ENCODE peak calls at places on chromosomes 7 and 10, in seven cellular contexts. A is thyroid gland, G is sigmoid colon, C is testis, N is IMR-90, L is HepG2, I is A549. D is an unnamed sample.

GRCh38 chr7:158672975-158673374 is 31.6 kb downstream of the NCAPG2 start:
- DNase-seq in A (no peak), G (no peak), C (no peak), N (peak; percentile 62), L (no peak), I (peak; percentile 66), D (no peak)

GRCh38 chr7:47819054-47819920 is 129.0 kb downstream of the PKD1L1 start:
- DNase-seq in A (peak; percentile 86), G (peak; percentile 82), C (peak; percentile 86), N (peak; percentile 82), L (peak; percentile 70), I (peak; percentile 82), D (peak; percentile 93)

GRCh38 chr7:140342732-140343514 is 55.4 kb downstream of the SLC37A3 start:
- DNase-seq in A (no peak), G (peak; percentile 69), C (peak; percentile 50), N (peak; percentile 63), L (peak; percentile 29), I (peak; percentile 42), D (peak; percentile 47)

GRCh38 chr10:8393531-8393930 is 339.0 kb downstream of the GATA3 start:
- DNase-seq in A (no peak), G (no peak), C (no peak), N (no peak), L (no peak), I (no peak), D (no peak)

GRCh38 chr7:27192546-27193334 is 7.2 kb downstream of the HOXA13 start:
- DNase-seq in A (no peak), G (peak; percentile 86), C (no peak), N (no peak), L (no peak), I (no peak), D (peak; percentile 48)

GRCh38 chr7:104926905-104927454 is 87.0 kb upstream of the KMT2E start:
- DNase-seq in A (peak; percentile 61), G (no peak), C (no peak), N (no peak), L (no peak), I (no peak), D (no peak)

GRCh38 chr7:129952164-129952652 is 552 bp downstream of the UBE2H start:
- DNase-seq in A (peak; percentile 69), G (peak; percentile 71), C (peak; percentile 61), N (no peak), L (no peak), I (peak; percentile 51), D (peak; percentile 61)

GRCh38 chr7:106947244-106947728 is 82.2 kb downstream of the PIK3CG start:
- DNase-seq in A (peak; percentile 45), G (no peak), C (peak; percentile 85), N (peak; percentile 83), L (peak; percentile 35), I (peak; percentile 73), D (peak; percentile 68)

GRCh38 chr7:151392426-151392825 is 17.4 kb downstream of the WDR86 start:
- DNase-seq in A (no peak), G (peak; percentile 46), C (no peak), N (no peak), L (no peak), I (no peak), D (no peak)

GRCh38 chr10:116769791-116770190 is 27.4 kb upstream of the HSPA12A start:
- DNase-seq in A (no peak), G (peak; percentile 59), C (no peak), N (peak; percentile 80), L (peak; percentile 32), I (no peak), D (peak; percentile 94)

GRCh38 chr10:29862926-29863614 is 196.3 kb downstream of the JCAD start:
- DNase-seq in A (peak; percentile 69), G (no peak), C (no peak), N (peak; percentile 80), L (no peak), I (peak; percentile 16), D (no peak)

GRCh38 chr7:105656922-105657521 is 75.7 kb upstream of the EFCAB10 start:
- DNase-seq in A (peak; percentile 54), G (peak; percentile 63), C (peak; percentile 76), N (no peak), L (no peak), I (peak; percentile 58), D (peak; percentile 71)

GRCh38 chr10:97713828-97714400 is 384 bp downstream of the MARVELD1 start:
- DNase-seq in A (peak; percentile 78), G (peak; percentile 88), C (peak; percentile 83), N (peak; percentile 74), L (no peak), I (peak; percentile 88), D (peak; percentile 77)

GRCh38 chr10:121975295-121976086 is 474 bp upstream of the NSMCE4A start:
- DNase-seq in A (no peak), G (no peak), C (no peak), N (no peak), L (no peak), I (no peak), D (no peak)

GRCh38 chr7:71320916-71321315 is 189.0 kb downstream of the GALNT17 start:
- DNase-seq in A (no peak), G (no peak), C (no peak), N (no peak), L (no peak), I (no peak), D (no peak)

GRCh38 chr10:114663631-114664030 is 5.6 kb upstream of the ABLIM1 start:
- DNase-seq in A (peak; percentile 70), G (no peak), C (no peak), N (no peak), L (no peak), I (no peak), D (no peak)

GRCh38 chr7:33534830-33535229 is 370.5 kb upstream of the BMPER start:
- DNase-seq in A (no peak), G (no peak), C (no peak), N (peak; percentile 67), L (no peak), I (no peak), D (no peak)

GRCh38 chr10:21524526-21525366 is 736 bp downstream of the SKIDA1 start:
- DNase-seq in A (peak; percentile 29), G (no peak), C (no peak), N (peak; percentile 67), L (peak; percentile 61), I (peak; percentile 53), D (no peak)

DNA sequence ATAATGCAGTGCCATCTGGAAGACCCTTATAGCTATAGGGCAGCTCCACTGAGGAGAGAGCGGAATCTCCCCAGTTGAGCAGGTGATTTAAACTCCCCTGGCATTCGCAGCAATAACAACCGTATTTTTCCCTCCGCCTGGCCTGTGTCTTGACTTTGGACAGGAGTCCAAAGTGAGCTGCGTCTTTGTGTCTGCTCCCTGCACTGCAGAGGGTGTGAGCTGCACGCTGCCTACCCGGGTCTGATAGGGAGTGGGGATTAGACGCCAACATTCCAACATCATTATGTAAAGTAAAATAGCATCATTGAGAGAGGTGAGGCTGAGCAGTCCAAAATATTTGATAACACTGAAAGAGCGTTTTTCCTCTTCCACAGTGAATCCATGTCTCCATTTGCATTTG is 68.5 kb downstream of the CELF2 start:
- DNase-seq in A (no peak), G (peak; percentile 80), C (no peak), N (no peak), L (no peak), I (no peak), D (no peak)
- TF ChIP-seq POLR2A in A (no peak), G (no peak), C (no peak), N (no peak), L (no peak), I (no peak), D (no peak)

GRCh38 chr10:18649364-18649959 is 1.9 kb downstream of the NSUN6 start:
- DNase-seq in A (no peak), G (no peak), C (no peak), N (no peak), L (no peak), I (no peak), D (no peak)
- H3K4me3 ChIP-seq in A (no peak overlapping the region), G (no peak overlapping the region), C (no peak overlapping the region), N (no peak overlapping the region), L (peak overlapping the region; percentile 84), I (no peak overlapping the region), D (no peak overlapping the region)

GRCh38 chr7:40704172-40704571 is 569.4 kb downstream of the SUGCT start:
- DNase-seq in A (no peak), G (no peak), C (no peak), N (no peak), L (peak; percentile 5), I (no peak), D (no peak)
- TF ChIP-seq CTCF in A (no peak), G (no peak), C (no peak), N (no peak), L (no peak), I (no peak), D (no peak)

GRCh38 chr10:6203331-6204062 is 765 bp downstream of the PFKFB3 start:
- DNase-seq in A (peak; percentile 60), G (peak; percentile 79), C (peak; percentile 65), N (peak; percentile 47), L (no peak), I (peak; percentile 80), D (peak; percentile 33)
- TF ChIP-seq POLR2A in A (no peak), G (no peak), C (no peak), N (no peak), L (no peak), I (no peak), D (no peak)

D was measured in adrenal gland.